ENCODE peak calls at places on chromosomes 1 and 21, in seven cellular contexts. O is A549, X is H7, G is neural progenitor cell, W is left lung, L is fibroblast of pulmonary artery, F is psoas muscle. Y is an unnamed sample.

GRCh38 chr1:116284819-116285390 is 88.1 kb upstream of the ATP1A1 start:
- DNase-seq in L (no peak), W (no peak), G (no peak), O (no peak), X (no peak), F (peak), Y (no peak)

GRCh38 chr1:29801561-29801973 is 565.2 kb downstream of the PTPRU start:
- DNase-seq in F (no peak), X (peak), W (no peak), L (no peak), G (no peak), O (no peak), Y (no peak)

GRCh38 chr21:17585875-17586450 is 26.7 kb downstream of the BTG3 start:
- DNase-seq in O (peak), G (peak), W (no peak), F (no peak), L (peak), X (no peak), Y (peak)

GRCh38 chr1:7655354-7655753 is 115.7 kb upstream of the VAMP3 start:
- DNase-seq in X (no peak), F (no peak), G (no peak), O (no peak), L (no peak), W (no peak), Y (no peak)

GRCh38 chr1:235018161-235018560 is 110.5 kb downstream of the TOMM20 start:
- DNase-seq in W (no peak), G (no peak), F (peak), L (peak), X (no peak), O (peak), Y (peak)

GRCh38 chr1:163082971-163083370 is 13.8 kb downstream of the RGS4 start:
- DNase-seq in X (no peak), G (no peak), F (no peak), W (no peak), L (no peak), O (no peak), Y (no peak)

GRCh38 chr1:68231627-68232303 is 558 bp downstream of the WLS start:
- DNase-seq in W (no peak), L (peak), F (peak), O (peak), X (peak), G (peak), Y (peak)

GRCh38 chr1:235984041-235984820 is 80.7 kb downstream of the NID1 start:
- DNase-seq in X (no peak), O (no peak), L (peak), W (no peak), G (no peak), F (no peak), Y (peak)

GRCh38 chr21:42527489-42528158 is 14.0 kb downstream of the SLC37A1 start:
- DNase-seq in L (no peak), G (no peak), O (no peak), X (no peak), F (no peak), W (no peak), Y (no peak)

GRCh38 chr1:92960395-92961130 is 699 bp downstream of the DIPK1A start:
- DNase-seq in G (peak), L (peak), W (no peak), O (peak), X (peak), F (peak), Y (peak)

GRCh38 chr1:230308039-230308438 is 118.1 kb downstream of the PGBD5 start:
- DNase-seq in G (no peak), X (no peak), W (peak), O (peak), L (peak), F (peak), Y (peak)

GRCh38 chr1:214573386-214574358 is 22.3 kb upstream of the PTPN14 start:
- DNase-seq in F (no peak), O (no peak), G (no peak), X (no peak), L (peak), W (no peak), Y (no peak)

GRCh38 chr1:42176902-42177519 is 12.5 kb upstream of the GUCA2A start:
- DNase-seq in G (peak), O (peak), X (peak), L (peak), W (no peak), F (no peak), Y (peak)

GRCh38 chr1:77975907-77976306 is 3.0 kb downstream of the FUBP1 start:
- DNase-seq in W (no peak), F (no peak), O (no peak), L (no peak), G (no peak), X (no peak), Y (no peak)

GRCh38 chr1:98351506-98352038 is 309.9 kb upstream of the SNX7 start:
- DNase-seq in W (no peak), O (no peak), X (no peak), L (no peak), F (no peak), G (no peak), Y (no peak)

GRCh38 chr21:36135391-36136094 is 664 bp downstream of the CBR3 start:
- DNase-seq in X (peak), W (peak), G (peak), F (peak), O (peak), L (peak), Y (peak)

GRCh38 chr1:169107673-169108160 is 1.2 kb downstream of the ATP1B1 start:
- DNase-seq in L (peak), O (no peak), X (no peak), G (no peak), W (no peak), F (peak), Y (no peak)

GRCh38 chr1:196897158-196897828 is 9.4 kb downstream of the CFHR4 start:
- DNase-seq in W (peak), F (no peak), G (peak), X (no peak), O (no peak), L (no peak), Y (no peak)
- H3K4me3 ChIP-seq in W (no peak), F (no peak), G (no peak), X (peak), O (no peak), L (peak), Y (peak)

GRCh38 chr1:207745285-207745684 is 6.6 kb upstream of the CD46 start:
- DNase-seq in F (no peak), L (peak), W (no peak), O (no peak), G (no peak), X (no peak), Y (no peak)
- H3K4me3 ChIP-seq in F (no peak), L (no peak), W (no peak), O (no peak), G (no peak), X (no peak), Y (no peak)

GRCh38 chr1:227318852-227319607 is 738 bp upstream of the CDC42BPA start:
- DNase-seq in W (no peak), G (peak), X (peak), L (peak), F (peak), O (peak), Y (no peak)
- H3K4me3 ChIP-seq in W (peak), G (peak), X (peak), L (peak), F (peak), O (peak), Y (peak)

GRCh38 chr1:178122283-178122682 is 28.4 kb downstream of the RASAL2 start:
- DNase-seq in W (no peak), O (no peak), G (no peak), L (no peak), F (no peak), X (no peak), Y (no peak)

GRCh38 chr1:178124115-178124514 is 30.2 kb downstream of the RASAL2 start:
- DNase-seq in X (no peak), W (no peak), O (no peak), L (no peak), F (no peak), G (peak), Y (no peak)

GRCh38 chr1:178120088-178120487 is 26.2 kb downstream of the RASAL2 start:
- DNase-seq in O (no peak), G (no peak), W (no peak), L (no peak), X (no peak), F (no peak), Y (peak)

GRCh38 chr1:178119623-178120022 is 25.7 kb downstream of the RASAL2 start:
- DNase-seq in W (no peak), F (no peak), L (no peak), X (no peak), G (no peak), O (no peak), Y (no peak)

DNA sequence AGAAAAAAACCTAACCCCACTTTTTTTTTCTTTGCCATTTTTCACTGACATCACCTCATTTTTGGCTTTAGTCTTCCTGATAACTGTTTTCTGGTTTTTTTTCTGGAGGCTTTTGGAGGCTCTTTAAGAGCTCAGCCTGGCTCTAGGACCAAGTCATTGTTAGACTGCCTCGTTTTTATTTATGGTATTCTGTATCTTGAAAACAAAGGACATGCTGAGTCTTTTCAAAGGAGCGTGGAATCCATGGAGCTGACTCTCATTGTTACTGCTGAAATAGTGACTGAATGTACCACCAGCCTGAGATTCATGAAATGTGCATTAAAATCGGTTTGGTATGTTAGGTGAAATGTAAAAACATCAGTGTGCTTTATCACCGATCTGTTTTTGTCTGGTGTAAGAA is 28.0 kb downstream of the RASAL2 start:
- DNase-seq in X (no peak), W (no peak), L (no peak), O (no peak), F (no peak), G (peak), Y (no peak)
- H3K4me3 ChIP-seq in X (no peak), W (no peak), L (no peak), O (no peak), F (no peak), G (no peak), Y (no peak)

GRCh38 chr1:239718571-239718970 is 332.2 kb downstream of the CHRM3 start:
- DNase-seq in G (no peak), F (no peak), O (no peak), X (no peak), L (no peak), W (no peak), Y (no peak)

GRCh38 chr1:239717097-239718051 is 331.0 kb downstream of the CHRM3 start:
- DNase-seq in W (no peak), X (no peak), G (no peak), O (no peak), F (no peak), L (no peak), Y (no peak)

GRCh38 chr1:239718997-239719628 is 332.7 kb downstream of the CHRM3 start:
- DNase-seq in L (no peak), W (no peak), X (no peak), F (no peak), O (no peak), G (no peak), Y (no peak)

GRCh38 chr1:239722080-239722479 is 335.7 kb downstream of the CHRM3 start:
- DNase-seq in G (no peak), F (no peak), L (no peak), X (no peak), O (no peak), W (no peak), Y (no peak)

DNA sequence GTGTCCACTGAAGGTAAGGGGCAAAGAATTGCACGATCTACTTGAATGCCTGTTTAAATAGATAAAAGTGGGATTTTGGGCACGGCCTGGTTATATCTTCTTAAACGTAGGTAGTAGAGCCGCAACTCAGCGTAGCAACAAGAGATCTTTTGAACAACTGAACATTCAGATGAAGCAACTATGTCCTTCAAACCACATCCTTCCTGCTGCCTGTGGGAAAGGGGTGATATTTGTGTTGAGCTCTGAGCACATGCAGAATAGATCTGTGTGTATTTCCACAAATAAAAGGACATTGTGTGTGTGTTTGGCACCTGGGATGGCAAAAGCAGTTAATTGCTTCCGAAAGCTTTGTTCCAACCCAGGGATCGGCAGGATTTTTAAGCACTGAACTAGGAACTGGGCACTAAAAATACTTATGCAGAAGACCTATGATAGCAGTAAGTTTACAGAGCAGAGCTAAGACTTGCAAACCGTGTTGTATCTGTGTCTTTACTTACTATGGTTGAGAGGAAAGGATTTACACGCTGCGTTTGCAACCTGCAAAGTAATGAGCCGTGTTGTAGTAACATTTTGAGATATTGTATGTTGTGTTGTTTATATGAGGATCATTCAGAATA is 333.4 kb downstream of the CHRM3 start:
- DNase-seq in L (no peak), O (no peak), F (no peak), X (no peak), G (no peak), W (no peak), Y (no peak)
- H3K4me3 ChIP-seq in L (no peak), O (no peak), F (no peak), X (no peak), G (no peak), W (no peak), Y (no peak)

GRCh38 chr1:200873116-200873670 is 412 bp downstream of the GPR25 start:
- DNase-seq in L (no peak), G (no peak), F (no peak), X (peak), W (peak), O (no peak), Y (no peak)
- H3K4me3 ChIP-seq in L (no peak), G (no peak), F (peak), X (no peak), W (no peak), O (no peak), Y (peak)